ENCODE peak calls at places on chromosomes 16 and 17, in four cellular contexts. R is HL-60, P is GM12891, H is K562. A is an unnamed sample.

GRCh38 chr17:57696050-57696449 is 49.0 kb downstream of the CCDC182 start:
- DNase-seq in H (no peak), R (no peak), P (no peak), A (no peak)

GRCh38 chr17:3935140-3935542 is 18.9 kb upstream of the P2RX1 start:
- DNase-seq in R (peak; percentile 35), P (peak; percentile 71), H (no peak), A (no peak)

GRCh38 chr16:47519037-47519436 is 57.9 kb downstream of the PHKB start:
- DNase-seq in R (no peak), H (no peak), P (no peak), A (no peak)

GRCh38 chr16:2912330-2913199 is 834 bp downstream of the FLYWCH1 start:
- DNase-seq in R (peak; percentile 18), H (peak; percentile 59), P (no peak), A (no peak)

GRCh38 chr16:48613061-48613957 is 3.3 kb upstream of the N4BP1 start:
- DNase-seq in R (peak; percentile 60), P (peak; percentile 37), H (no peak), A (no peak)

GRCh38 chr17:77332981-77333685 is 192.4 kb downstream of the SEC14L1 start:
- DNase-seq in R (no peak), H (peak; percentile 45), P (no peak), A (no peak)

GRCh38 chr16:27817038-27817437 is 246.5 kb downstream of the GSG1L start:
- DNase-seq in H (no peak), R (no peak), P (no peak), A (no peak)

GRCh38 chr16:67017810-67018488 is 11.0 kb upstream of the CBFB start:
- DNase-seq in H (peak; percentile 84), P (peak; percentile 72), R (peak; percentile 85), A (peak; percentile 82)

GRCh38 chr17:74201250-74201649 is 2.2 kb upstream of the RPL38 start:
- DNase-seq in R (no peak), H (no peak), P (no peak), A (no peak)

GRCh38 chr17:50871369-50871768 is 5.2 kb upstream of the TOB1 start:
- DNase-seq in R (peak; percentile 49), P (no peak), H (no peak), A (no peak)

GRCh38 chr16:78543066-78543465 is 443.6 kb downstream of the WWOX start:
- DNase-seq in H (no peak), P (no peak), R (no peak), A (no peak)

GRCh38 chr17:72863511-72864175 is 228.8 kb downstream of the SLC39A11 start:
- DNase-seq in R (no peak), P (no peak), H (no peak), A (peak; percentile 12)

GRCh38 chr17:71572343-71572742 is 548.5 kb upstream of the SOX9 start:
- DNase-seq in P (no peak), R (no peak), H (no peak), A (no peak)

GRCh38 chr17:2076461-2076984 is 21.6 kb downstream of the HIC1 start:
- DNase-seq in P (no peak), H (no peak), R (no peak), A (no peak)

GRCh38 chr17:72333570-72333969 is 212.8 kb downstream of the SOX9 start:
- DNase-seq in R (no peak), P (no peak), H (no peak), A (no peak)

GRCh38 chr17:81206657-81207056 is 16.1 kb downstream of the CEP131 start:
- DNase-seq in R (no peak), P (no peak), H (no peak), A (no peak)

GRCh38 chr17:81209141-81209540 is 13.6 kb downstream of the CEP131 start:
- DNase-seq in P (no peak), R (no peak), H (no peak), A (no peak)

GRCh38 chr17:81208651-81209050 is 14.1 kb downstream of the CEP131 start:
- DNase-seq in P (no peak), R (no peak), H (no peak), A (no peak)

GRCh38 chr17:81206166-81206565 is 16.6 kb downstream of the CEP131 start:
- DNase-seq in P (no peak), H (no peak), R (no peak), A (no peak)

GRCh38 chr17:81207610-81208581 is 14.9 kb downstream of the CEP131 start:
- DNase-seq in P (no peak), R (peak; percentile 71), H (no peak), A (no peak)
- TF ChIP-seq SPI1 in P (no peak), R (no peak), H (no peak), A (no peak)

GRCh38 chr17:12814718-12815117 is 25.4 kb downstream of the ARHGAP44 start:
- DNase-seq in H (no peak), P (no peak), R (no peak), A (no peak)
- TF ChIP-seq SPI1 in H (no peak), P (no peak), R (no peak), A (no peak)

DNA sequence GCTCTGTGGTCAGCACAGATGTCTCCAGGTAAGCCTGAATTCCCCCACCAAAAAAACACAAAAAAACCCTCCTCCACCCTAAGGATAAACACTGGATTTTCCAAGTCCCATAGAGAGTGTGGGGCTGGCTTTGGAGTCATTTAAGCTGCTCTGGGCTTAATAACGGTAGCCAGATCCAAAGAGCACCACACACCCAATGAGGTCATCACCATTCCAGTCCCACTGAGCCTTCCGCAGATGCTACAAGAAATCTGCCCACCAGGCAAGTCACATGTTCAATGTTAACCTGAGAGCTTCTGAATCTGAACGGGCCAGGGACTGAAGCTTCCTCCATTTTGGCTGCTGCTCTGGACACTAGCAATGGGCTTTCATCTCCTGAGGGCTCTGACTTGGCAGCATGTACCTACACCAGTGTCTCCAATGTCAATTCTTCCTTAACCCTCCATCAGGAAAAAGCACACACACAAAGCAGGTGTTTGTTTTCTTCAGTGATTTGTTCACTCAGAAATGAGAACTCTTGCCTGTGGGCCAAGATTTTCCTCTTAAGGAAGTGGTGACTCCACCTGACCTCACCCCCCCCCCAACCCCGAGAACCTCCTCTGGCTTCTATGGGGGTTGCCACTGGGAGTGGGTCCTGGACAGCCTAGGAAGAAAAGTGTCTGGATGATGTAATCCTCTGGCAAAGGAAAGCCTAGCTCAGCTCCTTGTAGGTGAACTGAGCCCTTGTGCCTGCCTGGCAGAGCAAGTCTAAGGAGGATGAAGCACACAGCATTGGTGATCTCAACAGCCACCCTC is 220.1 kb downstream of the FOXL1 start:
- DNase-seq in R (no peak), P (no peak), H (no peak), A (no peak)
- TF ChIP-seq SPI1 in R (no peak), P (no peak), H (no peak), A (no peak)

GRCh38 chr17:7835818-7836595 is 2.0 kb downstream of the KDM6B start:
- DNase-seq in R (peak; percentile 46), P (no peak), H (peak; percentile 20), A (no peak)
- TF ChIP-seq SPI1 in R (no peak), P (no peak), H (no peak), A (no peak)

DNA sequence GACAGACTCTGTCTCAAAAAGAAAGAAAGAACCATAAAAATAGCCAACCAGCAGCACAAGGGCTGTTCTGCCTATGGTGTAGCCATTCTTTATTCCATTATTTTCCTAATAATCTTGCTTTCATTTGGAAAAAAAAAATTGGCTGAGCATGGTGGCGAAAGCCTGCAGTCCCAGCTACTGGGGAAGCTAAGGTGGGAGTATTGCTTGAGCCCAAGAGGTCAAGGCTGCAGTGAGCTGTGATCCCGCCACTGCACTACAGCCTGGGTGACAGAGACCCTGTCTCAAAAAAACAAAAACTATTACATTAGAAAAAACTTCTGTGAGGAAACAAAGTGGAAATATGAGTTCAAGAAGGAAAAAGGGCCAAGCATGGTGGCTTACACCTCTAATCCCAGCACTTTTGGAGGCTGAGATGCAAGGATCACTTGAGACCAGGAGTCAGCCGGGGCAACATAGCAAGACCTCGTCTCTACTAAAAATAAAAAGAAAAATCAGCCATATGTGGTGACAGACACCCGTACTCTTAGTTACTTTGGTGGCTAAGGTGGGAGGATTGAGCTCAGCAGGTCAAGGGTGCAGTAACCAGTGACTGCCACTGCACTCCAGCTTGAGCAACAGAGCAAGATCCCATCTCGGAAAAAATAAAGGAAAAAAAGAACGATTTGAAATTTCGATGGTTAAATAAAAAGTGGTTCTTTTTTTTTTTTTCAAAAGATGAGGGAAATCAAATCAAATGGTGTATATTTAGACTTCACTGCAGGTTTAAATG is 2.5 kb downstream of the DCAKD start:
- DNase-seq in H (no peak), R (no peak), P (no peak), A (no peak)
- TF ChIP-seq SPI1 in H (no peak), R (no peak), P (no peak), A (no peak)

GRCh38 chr16:73265124-73265838 is 217.4 kb upstream of the ZFHX3 start:
- DNase-seq in P (no peak), R (no peak), H (peak; percentile 43), A (no peak)

GRCh38 chr16:73262931-73263330 is 215.0 kb upstream of the ZFHX3 start:
- DNase-seq in R (no peak), P (no peak), H (no peak), A (no peak)

GRCh38 chr16:73274140-73274539 is 226.2 kb upstream of the ZFHX3 start:
- DNase-seq in R (no peak), P (no peak), H (no peak), A (no peak)

DNA sequence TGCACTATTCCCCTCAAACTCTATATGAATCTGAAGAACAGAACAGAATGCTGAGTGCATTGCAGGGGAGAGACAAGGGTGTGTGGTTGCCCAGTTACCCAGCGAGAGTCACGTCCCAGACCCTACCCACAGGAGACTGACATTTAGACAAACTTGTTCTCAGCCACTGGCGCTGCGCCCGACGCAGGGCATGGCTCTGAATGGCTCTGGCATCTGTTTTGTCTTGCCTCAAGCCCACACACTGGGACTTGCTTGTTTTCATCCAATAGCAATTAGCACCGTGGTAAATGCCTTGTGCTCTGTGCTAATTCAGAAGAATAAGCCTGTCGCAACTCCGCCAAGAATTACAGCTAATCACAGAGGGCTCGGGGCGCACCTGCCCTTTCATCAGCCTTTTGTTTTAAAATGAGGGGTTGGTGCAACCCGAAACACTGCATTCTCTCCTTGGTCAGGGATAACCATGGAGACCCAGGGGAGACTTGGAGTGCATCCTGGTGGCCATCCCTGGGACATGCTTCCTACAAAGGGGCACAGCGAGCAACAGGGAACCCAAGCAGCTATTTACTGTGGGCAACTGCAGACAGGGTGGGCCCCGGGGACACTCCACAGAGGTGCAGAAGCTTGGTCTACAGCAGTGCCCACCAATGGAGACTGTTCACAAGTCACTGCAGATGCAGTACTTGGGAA is 220.5 kb upstream of the ZFHX3 start:
- DNase-seq in P (no peak), R (no peak), H (no peak), A (no peak)
- TF ChIP-seq SPI1 in P (no peak), R (no peak), H (no peak), A (no peak)

DNA sequence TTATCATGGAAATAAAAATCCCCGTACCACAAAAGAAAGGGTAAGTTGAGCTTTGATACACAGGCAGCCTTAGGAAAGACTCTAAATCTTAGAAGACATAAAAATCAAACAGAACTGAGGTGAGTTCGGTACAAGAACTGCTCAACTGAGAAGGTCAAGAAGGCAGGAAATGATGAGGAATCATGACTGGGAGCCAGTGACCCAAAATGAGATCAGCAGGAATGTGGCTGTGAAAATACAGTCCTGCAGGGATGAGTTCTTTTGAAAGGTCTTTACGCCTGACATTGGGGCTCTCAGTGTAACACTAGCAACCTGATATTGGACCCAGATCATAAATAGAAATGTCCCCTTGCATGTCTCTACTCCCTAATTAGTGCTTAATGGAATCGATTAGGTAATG is 56.3 kb upstream of the CDH11 start:
- DNase-seq in H (no peak), R (no peak), P (no peak), A (no peak)
- TF ChIP-seq SPI1 in H (no peak), R (no peak), P (no peak), A (no peak)

GRCh38 chr16:29848420-29849297 is 14.4 kb downstream of the CDIPT start:
- DNase-seq in P (peak; percentile 77), R (peak; percentile 83), H (peak; percentile 82), A (no peak)
- TF ChIP-seq SPI1 in P (no peak), R (no peak), H (no peak), A (no peak)

A was measured in GM12878.